ENCODE peak calls at places on chromosomes 13 and 19, in five cellular contexts. G is cardiac fibroblast, J is adrenal gland, N is upper lobe of right lung, C is fibroblast of lung. D is an unnamed sample.

GRCh38 chr13:75415720-75416119 is 66.2 kb downstream of the TBC1D4 start:
- DNase-seq in N (no peak), C (peak), J (no peak), G (peak), D (peak)

GRCh38 chr19:35408284-35409171 is 37.7 kb downstream of the GPR42 start:
- DNase-seq in C (no peak), G (no peak), J (no peak), N (no peak), D (no peak)

GRCh38 chr19:21569497-21569870 is 64.1 kb downstream of the ZNF429 start:
- DNase-seq in J (peak), G (peak), C (peak), N (peak), D (no peak)

GRCh38 chr13:75061909-75062308 is 420.1 kb downstream of the TBC1D4 start:
- DNase-seq in N (no peak), C (peak), G (no peak), J (no peak), D (no peak)

GRCh38 chr19:48186541-48186991 is 16.1 kb downstream of the ZSWIM9 start:
- DNase-seq in J (no peak), N (peak), C (no peak), G (no peak), D (no peak)

GRCh38 chr19:45527731-45528130 is 20.5 kb downstream of the VASP start:
- DNase-seq in C (no peak), G (no peak), J (no peak), N (no peak), D (no peak)

GRCh38 chr19:50928841-50929240 is 17.6 kb upstream of the KLK4 start:
- DNase-seq in N (no peak), G (no peak), C (no peak), J (no peak), D (no peak)

GRCh38 chr13:104773775-104774174 is 1707.6 kb upstream of the SLC10A2 start:
- DNase-seq in J (no peak), C (peak), N (no peak), G (peak), D (peak)

GRCh38 chr13:51781246-51782022 is 22.5 kb downstream of the DHRS12 start:
- DNase-seq in C (no peak), J (no peak), G (peak), N (no peak), D (no peak)

GRCh38 chr13:106133025-106133424 is 402.4 kb downstream of the EFNB2 start:
- DNase-seq in G (peak), J (no peak), C (peak), N (no peak), D (no peak)

GRCh38 chr13:31896427-31896826 is 135.1 kb upstream of the FRY start:
- DNase-seq in G (peak), J (no peak), N (no peak), C (peak), D (peak)

GRCh38 chr13:39556856-39557255 is 46.1 kb downstream of the LHFPL6 start:
- DNase-seq in J (no peak), C (no peak), G (no peak), N (no peak), D (no peak)

GRCh38 chr19:51025809-51026553 is 435 bp downstream of the KLK11 start:
- DNase-seq in G (no peak), J (no peak), C (no peak), N (no peak), D (no peak)

GRCh38 chr13:53781941-53782340 is 753.3 kb downstream of the OLFM4 start:
- DNase-seq in G (peak), N (no peak), J (no peak), C (peak), D (no peak)

GRCh38 chr19:50381881-50382729 is 2.0 kb upstream of the POLD1 start:
- DNase-seq in G (no peak), C (no peak), N (peak), J (no peak), D (no peak)

GRCh38 chr13:48653074-48654054 is at the start of gene CYSLTR2:
- DNase-seq in N (no peak), G (peak), J (no peak), C (peak), D (peak)

GRCh38 chr19:679418-680286 is 3.5 kb downstream of the FSTL3 start:
- DNase-seq in G (peak), N (peak), C (peak), J (peak), D (peak)

GRCh38 chr13:28492527-28493367 is 2.2 kb downstream of the FLT1 start:
- DNase-seq in N (no peak), C (no peak), G (no peak), J (no peak), D (no peak)

GRCh38 chr19:10888421-10888866 is 17.1 kb downstream of the CARM1 start:
- DNase-seq in C (no peak), N (no peak), G (no peak), J (no peak), D (no peak)

GRCh38 chr13:111202745-111203144 is 87.6 kb downstream of the ARHGEF7 start:
- DNase-seq in N (no peak), J (no peak), C (peak), G (peak), D (peak)

GRCh38 chr13:101140936-101141335 is 275.4 kb downstream of the NALCN start:
- DNase-seq in N (no peak), G (no peak), J (no peak), C (no peak), D (no peak)

GRCh38 chr19:45442927-45443461 is 19.3 kb upstream of the ERCC1 start:
- DNase-seq in C (peak), N (peak), J (peak), G (peak), D (no peak)

GRCh38 chr19:1744822-1745563 is 8.3 kb upstream of the ONECUT3 start:
- DNase-seq in N (no peak), G (no peak), J (no peak), C (no peak), D (no peak)

GRCh38 chr13:50636007-50636704 is 207.3 kb downstream of the DLEU7 start:
- DNase-seq in J (no peak), N (no peak), C (no peak), G (no peak), D (no peak)

GRCh38 chr19:33381101-33381500 is 7.6 kb downstream of the CEBPG start:
- DNase-seq in C (no peak), J (no peak), G (no peak), N (no peak), D (no peak)

GRCh38 chr19:19637523-19638251 is 5.8 kb downstream of the GMIP start:
- DNase-seq in C (no peak), J (no peak), N (no peak), G (no peak), D (no peak)

GRCh38 chr13:78022164-78022877 is 103.7 kb upstream of the EDNRB start:
- DNase-seq in C (peak), J (no peak), G (peak), N (no peak), D (peak)

GRCh38 chr13:33610471-33611015 is 207.4 kb upstream of the RFC3 start:
- DNase-seq in J (peak), C (no peak), N (no peak), G (peak), D (no peak)

GRCh38 chr19:32543107-32543900 is 37.7 kb upstream of the PDCD5 start:
- DNase-seq in G (no peak), C (no peak), J (no peak), N (no peak), D (peak)

GRCh38 chr19:8308891-8309291 is 733 bp upstream of the CD320 start:
- DNase-seq in J (peak), N (no peak), G (no peak), C (no peak), D (no peak)

GRCh38 chr13:82867284-82867683 is 1015.0 kb downstream of the SLITRK1 start:
- DNase-seq in J (no peak), G (no peak), C (no peak), N (no peak), D (no peak)

GRCh38 chr19:3538965-3539742 is at the start of gene TEKTIP1:
- DNase-seq in N (peak), C (no peak), J (peak), G (no peak), D (no peak)

GRCh38 chr13:110129076-110129475 is 177.9 kb downstream of the COL4A1 start:
- DNase-seq in C (no peak), J (no peak), G (no peak), N (no peak), D (no peak)

GRCh38 chr19:51735759-51736449 is 12.1 kb upstream of the HAS1 start:
- DNase-seq in G (peak), C (peak), J (no peak), N (peak), D (peak)

GRCh38 chr19:29724102-29724641 is 9.1 kb upstream of the C19orf12 start:
- DNase-seq in J (no peak), G (peak), C (peak), N (no peak), D (no peak)

GRCh38 chr13:41613471-41613870 is 156.1 kb downstream of the RGCC start:
- DNase-seq in C (no peak), J (no peak), N (no peak), G (no peak), D (no peak)

GRCh38 chr13:102907016-102907756 is 61.4 kb downstream of the ERCC5 start:
- DNase-seq in J (no peak), N (no peak), C (peak), G (no peak), D (no peak)

GRCh38 chr19:3867971-3868769 is 668 bp downstream of the ZFR2 start:
- DNase-seq in C (no peak), G (no peak), J (no peak), N (no peak), D (no peak)

GRCh38 chr19:23305555-23305954 is 55.4 kb upstream of the ZNF724 start:
- DNase-seq in G (no peak), N (no peak), C (no peak), J (no peak), D (no peak)

DNA sequence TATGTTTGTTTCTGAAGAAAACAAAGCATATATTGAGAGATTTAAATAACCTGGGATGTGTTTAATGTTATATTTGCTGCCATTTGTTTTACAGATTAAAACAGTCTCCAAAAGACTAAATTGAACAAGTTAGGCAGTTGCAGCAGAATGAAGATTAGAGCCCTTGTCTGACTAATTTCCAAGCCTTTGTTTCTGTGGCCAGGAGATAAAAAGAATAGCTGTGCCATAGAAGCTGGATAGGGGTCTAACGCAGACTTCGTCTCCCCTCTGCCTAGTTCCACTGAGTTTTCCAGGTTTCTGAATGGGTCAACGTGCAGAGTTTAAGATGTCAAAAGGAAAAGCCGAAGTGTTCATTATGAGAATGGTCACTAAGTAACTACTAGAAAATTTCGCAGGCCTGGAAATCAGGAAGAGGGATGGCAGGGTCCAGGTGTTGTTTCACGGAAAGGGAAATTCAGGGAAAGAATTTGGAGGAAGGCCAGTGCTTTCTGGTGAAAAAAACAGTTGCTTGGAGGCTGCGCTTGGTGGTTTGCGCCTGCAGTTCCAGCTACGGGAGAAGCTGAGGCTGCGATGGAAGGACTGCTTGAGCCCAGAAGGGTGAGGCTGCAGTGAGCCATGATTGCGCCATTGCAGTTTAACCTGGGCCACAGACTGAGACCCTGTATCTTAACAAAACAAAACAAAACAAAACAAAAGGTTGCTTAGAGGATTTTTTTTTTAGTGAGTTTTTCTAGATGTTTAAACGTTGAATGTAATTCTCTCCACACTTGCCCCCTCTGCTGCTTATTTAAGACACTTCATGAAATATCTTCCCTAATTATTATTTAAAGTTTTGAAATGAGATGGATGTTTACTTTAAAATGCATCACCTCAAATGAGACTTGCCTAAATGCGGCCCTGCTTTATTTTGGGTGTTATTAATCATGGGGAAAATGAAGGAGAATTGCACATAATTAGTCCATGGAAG is 75.2 kb upstream of the TRPC4 start:
- DNase-seq in G (peak), J (no peak), N (no peak), C (peak), D (no peak)
- TF ChIP-seq CTCF in G (no peak), J (no peak), N (no peak), C (no peak), D (no peak)

GRCh38 chr19:13012390-13012689 is 17.1 kb downstream of the NFIX start:
- DNase-seq in N (no peak), J (no peak), C (no peak), G (no peak), D (no peak)
- H3K4me3 ChIP-seq in N (peak), J (peak), C (peak), G (peak), D (peak)

GRCh38 chr19:6501740-6502648 is at the start of gene TUBB4A:
- DNase-seq in N (no peak), G (no peak), J (peak), C (no peak), D (no peak)
- TF ChIP-seq CTCF in N (no peak), G (no peak), J (no peak), C (no peak), D (no peak)

GRCh38 chr19:46863818-46864629 is 3.2 kb downstream of the ARHGAP35 start:
- DNase-seq in C (peak), G (peak), J (no peak), N (peak), D (peak)
- H3K4me3 ChIP-seq in C (peak), G (peak), J (no peak), N (peak), D (peak)